ENCODE peak calls at places on chromosomes 7 and 10, in eight cellular contexts. F, R, A, S, I, B, G and H are unnamed samples.

GRCh38 chr10:49395741-49396665 is at the start of gene DRGX:
- DNase-seq in F (no peak), R (no peak), A (no peak), S (no peak), I (no peak), B (no peak), G (no peak), H (peak; percentile 47)

GRCh38 chr7:141071260-141071854 is 2.5 kb upstream of the TMEM178B start:
- DNase-seq in F (peak; percentile 84), R (no peak), A (peak; percentile 14), S (peak; percentile 62), I (no peak), B (no peak), G (peak; percentile 16), H (peak; percentile 64)

GRCh38 chr7:44561962-44562621 is 11.6 kb downstream of the DDX56 start:
- DNase-seq in F (no peak), R (no peak), A (peak; percentile 68), S (peak; percentile 74), I (no peak), B (no peak), G (no peak), H (no peak)

GRCh38 chr7:106047146-106047545 is 65.0 kb downstream of the SYPL1 start:
- DNase-seq in F (no peak), R (no peak), A (no peak), S (no peak), I (no peak), B (no peak), G (no peak), H (no peak)

GRCh38 chr10:6593140-6593740 is 13.2 kb upstream of the PRKCQ start:
- DNase-seq in F (no peak), R (no peak), A (no peak), S (no peak), I (no peak), B (no peak), G (no peak), H (no peak)

GRCh38 chr10:44383749-44384600 is 922 bp downstream of the CXCL12 start:
- DNase-seq in F (no peak), R (no peak), A (peak; percentile 59), S (peak; percentile 57), I (no peak), B (peak; percentile 62), G (no peak), H (peak; percentile 57)

GRCh38 chr7:157500171-157500960 is 163.6 kb downstream of the DNAJB6 start:
- DNase-seq in F (no peak), R (no peak), A (no peak), S (no peak), I (no peak), B (peak; percentile 57), G (no peak), H (no peak)

GRCh38 chr7:38312776-38313175 is 39.3 kb upstream of the TARP start:
- DNase-seq in F (no peak), R (no peak), A (peak; percentile 46), S (no peak), I (no peak), B (no peak), G (no peak), H (no peak)

GRCh38 chr7:34133356-34133982 is 228.1 kb downstream of the BMPER start:
- DNase-seq in F (no peak), R (no peak), A (peak; percentile 89), S (peak; percentile 75), I (no peak), B (no peak), G (no peak), H (no peak)

GRCh38 chr7:49773082-49773938 is at the start of gene VWC2:
- DNase-seq in F (no peak), R (no peak), A (no peak), S (no peak), I (no peak), B (no peak), G (peak; percentile 17), H (peak; percentile 58)

GRCh38 chr7:19351756-19352155 is 206.5 kb upstream of the FERD3L start:
- DNase-seq in F (no peak), R (no peak), A (peak; percentile 4), S (no peak), I (no peak), B (no peak), G (no peak), H (no peak)

GRCh38 chr7:114865564-114865963 is 56.3 kb upstream of the MDFIC start:
- DNase-seq in F (no peak), R (peak; percentile 39), A (peak; percentile 73), S (peak; percentile 50), I (peak; percentile 34), B (peak; percentile 65), G (no peak), H (peak; percentile 30)

GRCh38 chr7:10128748-10129147 is 844.9 kb upstream of the PHF14 start:
- DNase-seq in F (peak; percentile 3), R (no peak), A (no peak), S (no peak), I (no peak), B (no peak), G (no peak), H (peak; percentile 12)

GRCh38 chr10:73253226-73253557 is 748 bp upstream of the MRPS16 start:
- DNase-seq in F (no peak), R (no peak), A (no peak), S (no peak), I (no peak), B (no peak), G (no peak), H (no peak)

GRCh38 chr7:17524746-17525145 is 226.3 kb downstream of the AHR start:
- DNase-seq in F (no peak), R (no peak), A (peak; percentile 92), S (peak; percentile 84), I (no peak), B (no peak), G (no peak), H (no peak)

GRCh38 chr10:86594535-86594934 is 59.8 kb upstream of the OPN4 start:
- DNase-seq in F (no peak), R (no peak), A (peak; percentile 97), S (peak; percentile 95), I (no peak), B (no peak), G (no peak), H (no peak)

GRCh38 chr10:69685802-69686585 is 55.9 kb downstream of the FAM241B start:
- DNase-seq in F (no peak), R (no peak), A (peak; percentile 75), S (peak; percentile 68), I (no peak), B (peak; percentile 66), G (no peak), H (no peak)

GRCh38 chr7:77469927-77470326 is 53.8 kb upstream of the GSAP start:
- DNase-seq in F (no peak), R (no peak), A (no peak), S (no peak), I (no peak), B (no peak), G (no peak), H (no peak)

GRCh38 chr7:8154290-8154689 is 107.7 kb downstream of the ICA1 start:
- DNase-seq in F (peak; percentile 88), R (no peak), A (no peak), S (no peak), I (no peak), B (no peak), G (no peak), H (no peak)

GRCh38 chr7:64887756-64888508 is 15.1 kb upstream of the ZNF273 start:
- DNase-seq in F (no peak), R (no peak), A (no peak), S (no peak), I (peak; percentile 25), B (peak; percentile 77), G (no peak), H (peak; percentile 42)

GRCh38 chr10:71621783-71622526 is 97.6 kb downstream of the C10orf105 start:
- DNase-seq in F (no peak), R (no peak), A (peak; percentile 80), S (peak; percentile 75), I (no peak), B (no peak), G (no peak), H (no peak)

GRCh38 chr10:91805110-91805825 is 7.0 kb downstream of the TNKS2 start:
- DNase-seq in F (no peak), R (no peak), A (peak; percentile 3), S (no peak), I (no peak), B (no peak), G (no peak), H (no peak)

GRCh38 chr7:55185321-55185802 is 166.5 kb downstream of the EGFR start:
- DNase-seq in F (no peak), R (no peak), A (peak; percentile 59), S (peak; percentile 29), I (no peak), B (no peak), G (no peak), H (no peak)

GRCh38 chr10:79063071-79063491 is 5.7 kb upstream of the ZMIZ1 start:
- DNase-seq in F (no peak), R (no peak), A (no peak), S (no peak), I (no peak), B (peak; percentile 46), G (no peak), H (no peak)